ENCODE peak calls at places on chromosomes 1 and 21, in eight cellular contexts. One of them, this sample, is unnamed.

GRCh38 chr1:38115682-38116187 is 69.1 kb upstream of the POU3F1 start:
- DNase-seq in breast epithelium: no peak
- DNase-seq in stomach: no peak
- DNase-seq in upper lobe of left lung: peak; percentile 52
- DNase-seq in transverse colon: no peak
- DNase-seq in K562: no peak
- DNase-seq in GM12878: no peak
- DNase-seq in spleen: no peak
- DNase-seq in this sample: no peak

GRCh38 chr1:206455681-206456344 is 14.5 kb upstream of the IKBKE start:
- DNase-seq in breast epithelium: no peak
- DNase-seq in stomach: no peak
- DNase-seq in upper lobe of left lung: no peak
- DNase-seq in transverse colon: no peak
- DNase-seq in K562: peak; percentile 94
- DNase-seq in GM12878: no peak
- DNase-seq in spleen: no peak
- DNase-seq in this sample: no peak

GRCh38 chr1:34500451-34500850 is 254.4 kb upstream of the GJB5 start:
- DNase-seq in breast epithelium: no peak
- DNase-seq in stomach: no peak
- DNase-seq in upper lobe of left lung: peak; percentile 8
- DNase-seq in transverse colon: no peak
- DNase-seq in K562: peak; percentile 25
- DNase-seq in GM12878: no peak
- DNase-seq in spleen: no peak
- DNase-seq in this sample: no peak

GRCh38 chr1:193569696-193570269 is 383.4 kb upstream of the B3GALT2 start:
- DNase-seq in breast epithelium: no peak
- DNase-seq in stomach: no peak
- DNase-seq in upper lobe of left lung: no peak
- DNase-seq in transverse colon: no peak
- DNase-seq in K562: no peak
- DNase-seq in GM12878: no peak
- DNase-seq in spleen: no peak
- DNase-seq in this sample: no peak

GRCh38 chr1:246795906-246796694 is 71.9 kb downstream of the SCCPDH start:
- DNase-seq in breast epithelium: no peak
- DNase-seq in stomach: no peak
- DNase-seq in upper lobe of left lung: no peak
- DNase-seq in transverse colon: no peak
- DNase-seq in K562: no peak
- DNase-seq in GM12878: no peak
- DNase-seq in spleen: no peak
- DNase-seq in this sample: no peak

GRCh38 chr1:98369463-98369862 is 292.1 kb upstream of the SNX7 start:
- DNase-seq in breast epithelium: no peak
- DNase-seq in stomach: no peak
- DNase-seq in upper lobe of left lung: no peak
- DNase-seq in transverse colon: no peak
- DNase-seq in K562: no peak
- DNase-seq in GM12878: no peak
- DNase-seq in spleen: no peak
- DNase-seq in this sample: no peak

GRCh38 chr1:169776440-169776839 is 18.3 kb downstream of the METTL18 start:
- DNase-seq in breast epithelium: no peak
- DNase-seq in stomach: no peak
- DNase-seq in upper lobe of left lung: no peak
- DNase-seq in transverse colon: no peak
- DNase-seq in K562: no peak
- DNase-seq in GM12878: no peak
- DNase-seq in spleen: no peak
- DNase-seq in this sample: no peak

GRCh38 chr1:220970311-220970710 is 91.1 kb downstream of the HLX start:
- DNase-seq in breast epithelium: no peak
- DNase-seq in stomach: no peak
- DNase-seq in upper lobe of left lung: no peak
- DNase-seq in transverse colon: no peak
- DNase-seq in K562: no peak
- DNase-seq in GM12878: no peak
- DNase-seq in spleen: no peak
- DNase-seq in this sample: no peak

GRCh38 chr1:91611498-91611917 is 110.9 kb downstream of the CDC7 start:
- DNase-seq in breast epithelium: no peak
- DNase-seq in stomach: no peak
- DNase-seq in upper lobe of left lung: no peak
- DNase-seq in transverse colon: peak; percentile 14
- DNase-seq in K562: no peak
- DNase-seq in GM12878: no peak
- DNase-seq in spleen: no peak
- DNase-seq in this sample: no peak

GRCh38 chr1:36609241-36610027 is 126.7 kb upstream of the CSF3R start:
- DNase-seq in breast epithelium: peak; percentile 18
- DNase-seq in stomach: peak; percentile 55
- DNase-seq in upper lobe of left lung: no peak
- DNase-seq in transverse colon: peak; percentile 40
- DNase-seq in K562: peak; percentile 89
- DNase-seq in GM12878: no peak
- DNase-seq in spleen: no peak
- DNase-seq in this sample: no peak

GRCh38 chr1:199959775-199960110 is 67.8 kb upstream of the NR5A2 start:
- DNase-seq in breast epithelium: no peak
- DNase-seq in stomach: no peak
- DNase-seq in upper lobe of left lung: peak; percentile 79
- DNase-seq in transverse colon: no peak
- DNase-seq in K562: no peak
- DNase-seq in GM12878: no peak
- DNase-seq in spleen: no peak
- DNase-seq in this sample: no peak

GRCh38 chr1:150568567-150568966 is 10.8 kb downstream of the MCL1 start:
- DNase-seq in breast epithelium: no peak
- DNase-seq in stomach: no peak
- DNase-seq in upper lobe of left lung: no peak
- DNase-seq in transverse colon: no peak
- DNase-seq in K562: no peak
- DNase-seq in GM12878: no peak
- DNase-seq in spleen: no peak
- DNase-seq in this sample: no peak

GRCh38 chr21:35386491-35387079 is 337.5 kb upstream of the RUNX1 start:
- DNase-seq in breast epithelium: no peak
- DNase-seq in stomach: no peak
- DNase-seq in upper lobe of left lung: no peak
- DNase-seq in transverse colon: no peak
- DNase-seq in K562: no peak
- DNase-seq in GM12878: no peak
- DNase-seq in spleen: no peak
- DNase-seq in this sample: no peak

GRCh38 chr1:224339422-224340033 is 9.6 kb upstream of the NVL start:
- DNase-seq in breast epithelium: no peak
- DNase-seq in stomach: no peak
- DNase-seq in upper lobe of left lung: no peak
- DNase-seq in transverse colon: no peak
- DNase-seq in K562: no peak
- DNase-seq in GM12878: no peak
- DNase-seq in spleen: no peak
- DNase-seq in this sample: no peak

GRCh38 chr1:178599745-178600144 is 86.8 kb downstream of the TEX35 start:
- DNase-seq in breast epithelium: no peak
- DNase-seq in stomach: no peak
- DNase-seq in upper lobe of left lung: no peak
- DNase-seq in transverse colon: no peak
- DNase-seq in K562: no peak
- DNase-seq in GM12878: no peak
- DNase-seq in spleen: no peak
- DNase-seq in this sample: no peak

GRCh38 chr1:228743405-228743804 is 8.1 kb downstream of the RHOU start:
- DNase-seq in breast epithelium: no peak
- DNase-seq in stomach: no peak
- DNase-seq in upper lobe of left lung: no peak
- DNase-seq in transverse colon: no peak
- DNase-seq in K562: no peak
- DNase-seq in GM12878: no peak
- DNase-seq in spleen: no peak
- DNase-seq in this sample: no peak

GRCh38 chr1:101262601-101263348 is 26.0 kb downstream of the S1PR1 start:
- DNase-seq in breast epithelium: no peak
- DNase-seq in stomach: no peak
- DNase-seq in upper lobe of left lung: no peak
- DNase-seq in transverse colon: no peak
- DNase-seq in K562: no peak
- DNase-seq in GM12878: no peak
- DNase-seq in spleen: no peak
- DNase-seq in this sample: no peak

GRCh38 chr1:177646757-177647730 is 322.8 kb downstream of the SEC16B start:
- DNase-seq in breast epithelium: no peak
- DNase-seq in stomach: no peak
- DNase-seq in upper lobe of left lung: no peak
- DNase-seq in transverse colon: no peak
- DNase-seq in K562: no peak
- DNase-seq in GM12878: peak; percentile 12
- DNase-seq in spleen: no peak
- DNase-seq in this sample: no peak

GRCh38 chr1:17890056-17890814 is 135.1 kb downstream of the ACTL8 start:
- DNase-seq in breast epithelium: no peak
- DNase-seq in stomach: no peak
- DNase-seq in upper lobe of left lung: no peak
- DNase-seq in transverse colon: no peak
- DNase-seq in K562: no peak
- DNase-seq in GM12878: no peak
- DNase-seq in spleen: peak; percentile 56
- DNase-seq in this sample: no peak

GRCh38 chr1:40404670-40405462 is 31.3 kb downstream of the SMAP2 start:
- DNase-seq in breast epithelium: no peak
- DNase-seq in stomach: no peak
- DNase-seq in upper lobe of left lung: no peak
- DNase-seq in transverse colon: no peak
- DNase-seq in K562: peak; percentile 50
- DNase-seq in GM12878: no peak
- DNase-seq in spleen: no peak
- DNase-seq in this sample: peak; percentile 38

GRCh38 chr1:158290571-158290935 is 830 bp downstream of the CD1C start:
- DNase-seq in breast epithelium: no peak
- DNase-seq in stomach: no peak
- DNase-seq in upper lobe of left lung: no peak
- DNase-seq in transverse colon: no peak
- DNase-seq in K562: no peak
- DNase-seq in GM12878: no peak
- DNase-seq in spleen: no peak
- DNase-seq in this sample: no peak

GRCh38 chr1:219834247-219834917 is 94.0 kb downstream of the SLC30A10 start:
- DNase-seq in breast epithelium: no peak
- DNase-seq in stomach: no peak
- DNase-seq in upper lobe of left lung: no peak
- DNase-seq in transverse colon: no peak
- DNase-seq in K562: no peak
- DNase-seq in GM12878: no peak
- DNase-seq in spleen: no peak
- DNase-seq in this sample: no peak

GRCh38 chr1:85449356-85449755 is 15.6 kb downstream of the DDAH1 start:
- DNase-seq in breast epithelium: no peak
- DNase-seq in stomach: no peak
- DNase-seq in upper lobe of left lung: no peak
- DNase-seq in transverse colon: no peak
- DNase-seq in K562: no peak
- DNase-seq in GM12878: no peak
- DNase-seq in spleen: no peak
- DNase-seq in this sample: no peak

DNA sequence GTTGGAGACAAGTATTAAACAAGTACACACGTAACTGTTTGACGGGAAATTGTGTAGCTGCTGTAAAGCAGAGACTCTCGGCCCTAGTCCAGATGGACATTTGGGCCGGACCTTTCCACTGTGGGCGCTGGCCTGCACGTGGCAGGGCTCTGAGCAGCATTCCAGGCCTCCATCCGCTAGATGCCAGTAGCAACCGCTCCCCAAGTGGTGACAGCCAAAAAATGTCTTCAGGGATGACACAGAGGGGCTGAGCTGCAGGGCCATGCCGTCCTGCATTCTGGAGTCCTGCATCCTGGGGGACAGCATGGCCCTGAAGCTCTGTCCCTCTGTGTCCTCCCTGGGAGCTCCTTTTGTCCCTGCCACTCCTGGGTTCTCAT is 24.8 kb downstream of the A3GALT2 start:
- DNase-seq in breast epithelium: no peak
- DNase-seq in stomach: no peak
- DNase-seq in upper lobe of left lung: no peak
- DNase-seq in transverse colon: no peak
- DNase-seq in K562: no peak
- DNase-seq in GM12878: no peak
- DNase-seq in spleen: peak; percentile 72
- DNase-seq in this sample: no peak
- TF ChIP-seq CTCF in breast epithelium: no peak
- TF ChIP-seq CTCF in stomach: no peak
- TF ChIP-seq CTCF in upper lobe of left lung: no peak
- TF ChIP-seq CTCF in transverse colon: no peak
- TF ChIP-seq CTCF in K562: no peak
- TF ChIP-seq CTCF in GM12878: no peak
- TF ChIP-seq CTCF in spleen: no peak
- TF ChIP-seq CTCF in this sample: no peak

GRCh38 chr1:184287001-184287400 is 99.8 kb upstream of the C1orf21 start:
- DNase-seq in breast epithelium: no peak
- DNase-seq in stomach: no peak
- DNase-seq in upper lobe of left lung: no peak
- DNase-seq in transverse colon: no peak
- DNase-seq in K562: no peak
- DNase-seq in GM12878: no peak
- DNase-seq in spleen: no peak
- DNase-seq in this sample: no peak
- TF ChIP-seq POLR2AphosphoS5 in breast epithelium: no peak
- TF ChIP-seq POLR2AphosphoS5 in stomach: no peak
- TF ChIP-seq POLR2AphosphoS5 in upper lobe of left lung: no peak
- TF ChIP-seq POLR2AphosphoS5 in transverse colon: no peak
- TF ChIP-seq POLR2AphosphoS5 in K562: no peak
- TF ChIP-seq POLR2AphosphoS5 in GM12878: no peak
- TF ChIP-seq POLR2AphosphoS5 in spleen: no peak
- TF ChIP-seq POLR2AphosphoS5 in this sample: no peak

DNA sequence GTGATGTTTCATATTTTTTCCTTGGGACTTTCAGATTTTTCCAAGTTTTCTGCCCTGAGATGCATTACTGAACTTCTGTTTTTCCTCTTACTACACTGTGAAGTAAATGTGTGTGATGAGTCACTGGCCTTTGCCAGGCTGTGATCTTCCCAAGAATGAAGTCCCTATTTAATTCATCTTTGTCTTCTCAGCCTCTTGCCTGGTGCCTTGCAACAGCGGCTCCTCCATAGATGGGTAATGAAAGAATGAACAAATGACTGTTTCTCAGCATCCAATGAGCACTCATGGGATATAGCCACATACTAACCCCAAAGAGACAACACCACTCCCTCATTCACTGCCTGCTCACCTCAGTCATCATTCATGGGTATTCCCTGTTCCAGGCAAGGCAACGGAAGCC is 72.1 kb downstream of the HIVEP3 start:
- DNase-seq in breast epithelium: no peak
- DNase-seq in stomach: no peak
- DNase-seq in upper lobe of left lung: no peak
- DNase-seq in transverse colon: no peak
- DNase-seq in K562: no peak
- DNase-seq in GM12878: no peak
- DNase-seq in spleen: no peak
- DNase-seq in this sample: no peak
- H3K4me1 ChIP-seq in breast epithelium: no peaks in the 10 kb centered on the region
- H3K4me1 ChIP-seq in stomach: no peaks in the 10 kb centered on the region
- H3K4me1 ChIP-seq in upper lobe of left lung: peaks cover 13% of the 10 kb centered on the region
- H3K4me1 ChIP-seq in transverse colon: no peaks in the 10 kb centered on the region
- H3K4me1 ChIP-seq in K562: no peaks in the 10 kb centered on the region
- H3K4me1 ChIP-seq in GM12878: no peaks in the 10 kb centered on the region
- H3K4me1 ChIP-seq in spleen: peaks cover 7% of the 10 kb centered on the region
- H3K4me1 ChIP-seq in this sample: no peaks in the 10 kb centered on the region

GRCh38 chr21:26845066-26845749 is at the start of gene ADAMTS1:
- DNase-seq in breast epithelium: peak; percentile 71
- DNase-seq in stomach: peak; percentile 71
- DNase-seq in upper lobe of left lung: peak; percentile 96
- DNase-seq in transverse colon: peak; percentile 76
- DNase-seq in K562: no peak
- DNase-seq in GM12878: no peak
- DNase-seq in spleen: peak; percentile 85
- DNase-seq in this sample: peak; percentile 68
- TF ChIP-seq CTCF in breast epithelium: no peak
- TF ChIP-seq CTCF in stomach: no peak
- TF ChIP-seq CTCF in upper lobe of left lung: no peak
- TF ChIP-seq CTCF in transverse colon: no peak
- TF ChIP-seq CTCF in K562: no peak
- TF ChIP-seq CTCF in GM12878: no peak
- TF ChIP-seq CTCF in spleen: no peak
- TF ChIP-seq CTCF in this sample: no peak

This sample was measured in prostate gland.